ENCODE peak calls at places on chromosomes 6 and 20, in four cellular contexts. H is gastrocnemius medialis, R is spleen, O is Peyer's patch. U is an unnamed sample.

GRCh38 chr6:159521962-159522361 is 171.1 kb downstream of the SOD2 start:
- DNase-seq in O (no peak), R (no peak), H (no peak), U (no peak)

GRCh38 chr20:15708984-15709598 is 864.2 kb downstream of the KIF16B start:
- DNase-seq in H (peak; percentile 11), R (peak; percentile 86), O (peak; percentile 72), U (no peak)

GRCh38 chr6:149318581-149319286 is 1.2 kb downstream of the TAB2 start:
- DNase-seq in O (no peak), R (no peak), H (no peak), U (no peak)

GRCh38 chr20:32534661-32535240 is 50.4 kb downstream of the NOL4L start:
- DNase-seq in O (no peak), R (no peak), H (no peak), U (no peak)

GRCh38 chr6:90432937-90433336 is 136.3 kb upstream of the BACH2 start:
- DNase-seq in R (no peak), O (no peak), H (no peak), U (no peak)

GRCh38 chr20:61842011-61842410 is 223.7 kb downstream of the TAF4 start:
- DNase-seq in R (peak; percentile 29), H (peak; percentile 3), O (peak; percentile 15), U (no peak)

GRCh38 chr6:11368760-11369159 is 136.3 kb upstream of the NEDD9 start:
- DNase-seq in O (no peak), R (no peak), H (no peak), U (no peak)

GRCh38 chr6:100612101-100612500 is 147.4 kb upstream of the SIM1 start:
- DNase-seq in R (no peak), O (no peak), H (no peak), U (no peak)

GRCh38 chr6:75488026-75488425 is 5.6 kb downstream of the FILIP1 start:
- DNase-seq in R (no peak), O (no peak), H (peak; percentile 32), U (no peak)

GRCh38 chr6:75747371-75747984 is 1.6 kb upstream of the MYO6 start:
- DNase-seq in R (no peak), H (no peak), O (no peak), U (no peak)

GRCh38 chr6:79070206-79070825 is 7.7 kb downstream of the PHIP start:
- DNase-seq in H (peak; percentile 15), R (no peak), O (no peak), U (no peak)

GRCh38 chr6:33430991-33431879 is 11.4 kb downstream of the SYNGAP1 start:
- DNase-seq in R (peak; percentile 94), H (no peak), O (peak; percentile 64), U (no peak)

GRCh38 chr6:142302427-142303190 is 802 bp downstream of the ADGRG6 start:
- DNase-seq in O (no peak), R (no peak), H (no peak), U (no peak)

GRCh38 chr6:36984581-36985383 is 1.2 kb downstream of the MTCH1 start:
- DNase-seq in O (no peak), R (no peak), H (no peak), U (no peak)

GRCh38 chr6:22062807-22063408 is 233.9 kb downstream of the PRL start:
- DNase-seq in R (peak; percentile 74), O (no peak), H (no peak), U (no peak)

GRCh38 chr20:4073852-4074741 is 58.7 kb upstream of the RNF24 start:
- DNase-seq in R (no peak), H (no peak), O (no peak), U (no peak)

GRCh38 chr6:158287047-158287446 is 25.2 kb upstream of the TULP4 start:
- DNase-seq in R (no peak), O (no peak), H (no peak), U (no peak)

GRCh38 chr6:36655073-36655847 is 23.3 kb upstream of the CDKN1A start:
- DNase-seq in R (no peak), O (no peak), H (no peak), U (no peak)

GRCh38 chr6:36908758-36909157 is 23.0 kb downstream of the C6orf89 start:
- DNase-seq in R (no peak), H (no peak), O (no peak), U (no peak)

GRCh38 chr6:135145509-135145865 is 35.6 kb upstream of the MYB start:
- DNase-seq in R (no peak), O (no peak), H (no peak), U (no peak)

GRCh38 chr6:90288404-90288803 is 8.2 kb downstream of the BACH2 start:
- DNase-seq in O (no peak), R (no peak), H (no peak), U (no peak)

GRCh38 chr6:54586251-54586650 is 260.3 kb upstream of the FAM83B start:
- DNase-seq in H (no peak), R (no peak), O (no peak), U (no peak)

GRCh38 chr6:133746417-133746770 is 142.5 kb upstream of the TCF21 start:
- DNase-seq in R (no peak), H (no peak), O (no peak), U (no peak)

GRCh38 chr20:2984956-2985661 is 58.3 kb upstream of the GNRH2 start:
- DNase-seq in H (no peak), R (no peak), O (no peak), U (no peak)

GRCh38 chr6:90040931-90041330 is 146.7 kb downstream of the GJA10 start:
- DNase-seq in O (no peak), H (no peak), R (no peak), U (no peak)

GRCh38 chr20:3473324-3473723 is 2.5 kb downstream of the ATRN start:
- DNase-seq in O (peak; percentile 49), H (no peak), R (no peak), U (no peak)

GRCh38 chr6:72916906-72917305 is 295.0 kb downstream of the KCNQ5 start:
- DNase-seq in R (no peak), H (no peak), O (no peak), U (no peak)

GRCh38 chr6:39962831-39963230 is 28.6 kb upstream of the MOCS1 start:
- DNase-seq in O (no peak), R (no peak), H (no peak), U (no peak)

GRCh38 chr6:168439791-168440491 is 1.0 kb upstream of the SMOC2 start:
- DNase-seq in H (no peak), O (no peak), R (no peak), U (no peak)
- H3K27ac ChIP-seq in H (peak overlapping the region; percentile 13), O (no peak overlapping the region), R (no peak overlapping the region), U (peak overlapping the region; percentile 70)

GRCh38 chr20:49636447-49636846 is 68.5 kb upstream of the PTGIS start:
- DNase-seq in O (no peak), H (peak; percentile 80), R (no peak), U (no peak)

GRCh38 chr20:49637238-49637637 is 69.3 kb upstream of the PTGIS start:
- DNase-seq in O (no peak), R (no peak), H (no peak), U (no peak)

GRCh38 chr20:49634116-49634515 is 66.2 kb upstream of the PTGIS start:
- DNase-seq in R (no peak), O (no peak), H (no peak), U (no peak)

GRCh38 chr20:49635171-49635570 is 67.2 kb upstream of the PTGIS start:
- DNase-seq in O (no peak), H (peak; percentile 68), R (no peak), U (no peak)

GRCh38 chr20:49635829-49636228 is 67.9 kb upstream of the PTGIS start:
- DNase-seq in H (no peak), R (no peak), O (no peak), U (no peak)
- TF ChIP-seq POLR2A in H (no peak), R (no peak), O (no peak), U (no peak)

GRCh38 chr6:28895131-28895812 is 28.5 kb downstream of the TRIM27 start:
- DNase-seq in O (peak; percentile 83), H (peak; percentile 93), R (peak; percentile 94), U (peak; percentile 71)

GRCh38 chr6:28898710-28898965 is 25.1 kb downstream of the TRIM27 start:
- DNase-seq in O (no peak), H (no peak), R (no peak), U (no peak)

GRCh38 chr6:28893172-28893799 is 30.5 kb downstream of the TRIM27 start:
- DNase-seq in O (no peak), H (no peak), R (no peak), U (no peak)

GRCh38 chr6:28900577-28901266 is 23.1 kb downstream of the TRIM27 start:
- DNase-seq in R (no peak), H (no peak), O (no peak), U (no peak)

DNA sequence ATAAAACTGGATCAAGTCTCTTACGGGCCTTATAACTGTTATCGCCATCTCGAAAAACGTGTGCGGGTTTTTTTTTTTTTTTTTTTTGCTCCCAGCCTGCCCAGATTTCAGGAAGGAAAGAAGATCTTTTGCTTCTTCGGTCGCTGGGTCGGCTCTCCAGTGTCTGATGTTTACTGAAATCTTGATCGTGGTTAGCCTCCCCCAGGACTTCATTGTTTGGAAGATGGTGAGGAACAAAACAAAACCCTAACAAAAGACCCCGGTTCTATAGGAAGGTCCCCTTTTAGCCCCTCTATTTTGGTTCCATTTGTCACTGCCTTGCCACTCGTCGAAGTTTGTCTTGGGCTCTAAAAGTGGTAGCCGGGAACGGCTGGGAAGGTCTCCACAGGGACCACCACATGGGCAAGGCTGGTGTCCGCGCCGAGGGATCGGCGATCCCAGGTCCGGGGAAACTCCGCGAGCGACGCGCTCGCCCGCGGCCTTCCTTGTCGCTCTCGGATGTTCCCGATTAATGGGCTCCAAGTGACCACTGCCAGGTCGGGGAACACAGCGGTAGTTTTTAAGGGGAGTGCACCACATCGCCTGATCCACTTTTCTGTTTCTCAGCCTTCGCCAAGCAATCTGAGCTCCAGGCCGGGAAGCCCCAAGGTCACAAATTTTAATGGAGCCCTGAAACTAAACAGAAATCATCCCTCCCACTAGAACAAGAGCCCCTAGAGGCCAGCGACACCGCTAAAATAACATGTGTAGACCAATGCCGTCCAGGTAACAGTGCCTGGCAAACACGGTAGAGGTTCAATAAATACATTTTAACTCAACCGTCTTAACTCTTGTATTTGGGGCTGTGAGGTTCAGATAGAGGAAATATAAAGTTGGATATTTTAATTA is 27.0 kb downstream of the TRIM27 start:
- DNase-seq in R (peak; percentile 91), H (peak; percentile 53), O (peak; percentile 71), U (no peak)
- TF ChIP-seq CTCF in R (peak; percentile 23), H (peak; percentile 60), O (no peak), U (no peak)

DNA sequence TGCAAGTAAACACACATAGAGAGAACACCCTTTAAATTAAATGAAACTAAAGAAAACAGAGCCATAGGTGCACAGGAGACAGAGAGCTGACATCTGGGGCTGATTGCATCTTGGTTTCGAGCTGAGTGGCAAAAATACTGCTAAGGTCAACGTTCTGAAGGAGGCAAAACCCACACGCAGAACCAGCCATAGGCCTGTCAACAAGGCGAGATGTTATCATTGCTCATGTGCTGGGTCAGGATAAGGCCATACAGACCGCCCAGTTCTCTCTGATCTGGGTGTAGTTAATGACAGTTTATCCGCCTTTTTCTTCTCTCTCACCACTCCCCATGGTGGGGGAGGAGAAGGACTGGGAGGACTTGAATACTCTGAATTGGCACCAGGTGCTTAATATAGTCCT is 4.5 kb upstream of the FAM110A start:
- DNase-seq in O (no peak), H (no peak), R (peak; percentile 12), U (no peak)
- H3K27ac ChIP-seq in O (peak overlapping the region; percentile 37), H (no peak overlapping the region), R (peak overlapping the region; percentile 30), U (no peak overlapping the region)

GRCh38 chr6:140441256-140441655 is 1066.8 kb upstream of the CITED2 start:
- DNase-seq in R (peak; percentile 73), O (no peak), H (peak; percentile 40), U (no peak)
- TF ChIP-seq POLR2A in R (no peak), O (no peak), H (no peak), U (no peak)

GRCh38 chr20:63520939-63521601 is 505 bp downstream of the PPDPF start:
- DNase-seq in O (peak; percentile 88), R (peak; percentile 94), H (no peak), U (no peak)
- TF ChIP-seq CTCF in O (no peak), R (no peak), H (no peak), U (no peak)